ENCODE peak calls at places on chromosome 5, in four cellular contexts. One of them, this sample, is unnamed.

GRCh38 chr5:96509721-96510383 is 76.8 kb upstream of the PCSK1 start:
- DNase-seq in uterus: no peak
- DNase-seq in endothelial cell: no peak
- DNase-seq in fibroblast of mammary gland: peak
- DNase-seq in this sample: no peak

GRCh38 chr5:138148811-138149210 is 9.6 kb upstream of the NME5 start:
- DNase-seq in endothelial cell: no peak
- DNase-seq in fibroblast of mammary gland: peak
- DNase-seq in uterus: no peak
- DNase-seq in this sample: no peak

GRCh38 chr5:39547548-39548154 is 122.9 kb upstream of the DAB2 start:
- DNase-seq in fibroblast of mammary gland: peak
- DNase-seq in endothelial cell: peak
- DNase-seq in uterus: peak
- DNase-seq in this sample: peak

GRCh38 chr5:39331993-39332392 is 32.3 kb downstream of the C9 start:
- DNase-seq in uterus: no peak
- DNase-seq in fibroblast of mammary gland: peak
- DNase-seq in endothelial cell: no peak
- DNase-seq in this sample: no peak

GRCh38 chr5:138930371-138931097 is 55.4 kb upstream of the LRRTM2 start:
- DNase-seq in endothelial cell: no peak
- DNase-seq in fibroblast of mammary gland: no peak
- DNase-seq in uterus: no peak
- DNase-seq in this sample: no peak

GRCh38 chr5:116814656-116815055 is 240.0 kb upstream of the SEMA6A start:
- DNase-seq in fibroblast of mammary gland: no peak
- DNase-seq in uterus: no peak
- DNase-seq in endothelial cell: no peak
- DNase-seq in this sample: no peak

GRCh38 chr5:151085517-151086031 is 4.7 kb upstream of the TNIP1 start:
- DNase-seq in uterus: peak
- DNase-seq in fibroblast of mammary gland: peak
- DNase-seq in endothelial cell: no peak
- DNase-seq in this sample: no peak

GRCh38 chr5:60687927-60688720 is 11.8 kb downstream of the DEPDC1B start:
- DNase-seq in uterus: no peak
- DNase-seq in endothelial cell: no peak
- DNase-seq in fibroblast of mammary gland: peak
- DNase-seq in this sample: no peak

GRCh38 chr5:168851902-168852321 is 272.7 kb upstream of the PANK3 start:
- DNase-seq in uterus: no peak
- DNase-seq in fibroblast of mammary gland: peak
- DNase-seq in endothelial cell: no peak
- DNase-seq in this sample: no peak

GRCh38 chr5:107389130-107389553 is 281.6 kb downstream of the EFNA5 start:
- DNase-seq in uterus: no peak
- DNase-seq in fibroblast of mammary gland: peak
- DNase-seq in endothelial cell: no peak
- DNase-seq in this sample: no peak

GRCh38 chr5:54611290-54611951 is 93.9 kb downstream of the SNX18 start:
- DNase-seq in fibroblast of mammary gland: no peak
- DNase-seq in uterus: no peak
- DNase-seq in endothelial cell: no peak
- DNase-seq in this sample: no peak

GRCh38 chr5:179271301-179271650 is 74.0 kb downstream of the ADAMTS2 start:
- DNase-seq in endothelial cell: no peak
- DNase-seq in uterus: no peak
- DNase-seq in fibroblast of mammary gland: no peak
- DNase-seq in this sample: no peak

GRCh38 chr5:125775896-125776295 is 647.3 kb upstream of the GRAMD2B start:
- DNase-seq in uterus: no peak
- DNase-seq in endothelial cell: no peak
- DNase-seq in fibroblast of mammary gland: no peak
- DNase-seq in this sample: no peak

GRCh38 chr5:120326651-120327050 is 137.4 kb upstream of the PRR16 start:
- DNase-seq in endothelial cell: no peak
- DNase-seq in fibroblast of mammary gland: peak
- DNase-seq in uterus: no peak
- DNase-seq in this sample: no peak

GRCh38 chr5:40675396-40676133 is 4.2 kb upstream of the PTGER4 start:
- DNase-seq in fibroblast of mammary gland: no peak
- DNase-seq in uterus: no peak
- DNase-seq in endothelial cell: no peak
- DNase-seq in this sample: no peak

GRCh38 chr5:135211791-135212190 is 177.8 kb upstream of the PITX1 start:
- DNase-seq in uterus: no peak
- DNase-seq in endothelial cell: no peak
- DNase-seq in fibroblast of mammary gland: no peak
- DNase-seq in this sample: no peak

GRCh38 chr5:129945031-129945430 is 40.8 kb downstream of the CHSY3 start:
- DNase-seq in endothelial cell: no peak
- DNase-seq in fibroblast of mammary gland: peak
- DNase-seq in uterus: no peak
- DNase-seq in this sample: no peak

GRCh38 chr5:140114341-140115185 is 654 bp downstream of the PURA start:
- DNase-seq in fibroblast of mammary gland: peak
- DNase-seq in uterus: peak
- DNase-seq in endothelial cell: peak
- DNase-seq in this sample: peak

GRCh38 chr5:71757590-71758543 is 38.8 kb downstream of the CARTPT start:
- DNase-seq in fibroblast of mammary gland: peak
- DNase-seq in endothelial cell: peak
- DNase-seq in uterus: peak
- DNase-seq in this sample: peak

GRCh38 chr5:124602925-124603650 is 143.4 kb downstream of the ZNF608 start:
- DNase-seq in endothelial cell: no peak
- DNase-seq in fibroblast of mammary gland: no peak
- DNase-seq in uterus: no peak
- DNase-seq in this sample: no peak

GRCh38 chr5:94893404-94894145 is 275.1 kb downstream of the SLF1 start:
- DNase-seq in uterus: no peak
- DNase-seq in endothelial cell: no peak
- DNase-seq in fibroblast of mammary gland: peak
- DNase-seq in this sample: no peak

GRCh38 chr5:159911349-159911748 is 4.9 kb upstream of the ADRA1B start:
- DNase-seq in uterus: no peak
- DNase-seq in fibroblast of mammary gland: no peak
- DNase-seq in endothelial cell: no peak
- DNase-seq in this sample: peak

GRCh38 chr5:159286420-159287035 is 23.4 kb downstream of the UBLCP1 start:
- DNase-seq in endothelial cell: no peak
- DNase-seq in uterus: no peak
- DNase-seq in fibroblast of mammary gland: peak
- DNase-seq in this sample: no peak

GRCh38 chr5:93503598-93504067 is 77.4 kb downstream of the NR2F1-AS1 start:
- DNase-seq in fibroblast of mammary gland: peak
- DNase-seq in uterus: no peak
- DNase-seq in endothelial cell: no peak
- DNase-seq in this sample: no peak

GRCh38 chr5:162128117-162128516 is 60.5 kb downstream of the GABRG2 start:
- DNase-seq in endothelial cell: no peak
- DNase-seq in fibroblast of mammary gland: no peak
- DNase-seq in uterus: no peak
- DNase-seq in this sample: no peak

GRCh38 chr5:153573326-153574033 is 83.0 kb downstream of the GRIA1 start:
- DNase-seq in endothelial cell: no peak
- DNase-seq in fibroblast of mammary gland: peak
- DNase-seq in uterus: no peak
- DNase-seq in this sample: no peak

GRCh38 chr5:144202072-144202471 is 31.4 kb downstream of the KCTD16 start:
- DNase-seq in endothelial cell: no peak
- DNase-seq in fibroblast of mammary gland: no peak
- DNase-seq in uterus: no peak
- DNase-seq in this sample: no peak

GRCh38 chr5:6712136-6712581 is 1.1 kb upstream of the TENT4A start:
- DNase-seq in fibroblast of mammary gland: peak
- DNase-seq in uterus: peak
- DNase-seq in endothelial cell: peak
- DNase-seq in this sample: peak

GRCh38 chr5:61882901-61883500 is 423.0 kb upstream of the KIF2A start:
- DNase-seq in endothelial cell: no peak
- DNase-seq in uterus: no peak
- DNase-seq in fibroblast of mammary gland: no peak
- DNase-seq in this sample: no peak

GRCh38 chr5:180684623-180685161 is 35.3 kb upstream of the FLT4 start:
- DNase-seq in uterus: no peak
- DNase-seq in endothelial cell: no peak
- DNase-seq in fibroblast of mammary gland: no peak
- DNase-seq in this sample: no peak

GRCh38 chr5:145557345-145557744 is 277.8 kb downstream of the PRELID2 start:
- DNase-seq in uterus: no peak
- DNase-seq in fibroblast of mammary gland: no peak
- DNase-seq in endothelial cell: no peak
- DNase-seq in this sample: no peak

GRCh38 chr5:128693779-128694178 is 155.7 kb upstream of the FBN2 start:
- DNase-seq in uterus: no peak
- DNase-seq in fibroblast of mammary gland: peak
- DNase-seq in endothelial cell: no peak
- DNase-seq in this sample: no peak

GRCh38 chr5:128701301-128701700 is 163.3 kb upstream of the FBN2 start:
- DNase-seq in fibroblast of mammary gland: no peak
- DNase-seq in endothelial cell: no peak
- DNase-seq in uterus: no peak
- DNase-seq in this sample: no peak

DNA sequence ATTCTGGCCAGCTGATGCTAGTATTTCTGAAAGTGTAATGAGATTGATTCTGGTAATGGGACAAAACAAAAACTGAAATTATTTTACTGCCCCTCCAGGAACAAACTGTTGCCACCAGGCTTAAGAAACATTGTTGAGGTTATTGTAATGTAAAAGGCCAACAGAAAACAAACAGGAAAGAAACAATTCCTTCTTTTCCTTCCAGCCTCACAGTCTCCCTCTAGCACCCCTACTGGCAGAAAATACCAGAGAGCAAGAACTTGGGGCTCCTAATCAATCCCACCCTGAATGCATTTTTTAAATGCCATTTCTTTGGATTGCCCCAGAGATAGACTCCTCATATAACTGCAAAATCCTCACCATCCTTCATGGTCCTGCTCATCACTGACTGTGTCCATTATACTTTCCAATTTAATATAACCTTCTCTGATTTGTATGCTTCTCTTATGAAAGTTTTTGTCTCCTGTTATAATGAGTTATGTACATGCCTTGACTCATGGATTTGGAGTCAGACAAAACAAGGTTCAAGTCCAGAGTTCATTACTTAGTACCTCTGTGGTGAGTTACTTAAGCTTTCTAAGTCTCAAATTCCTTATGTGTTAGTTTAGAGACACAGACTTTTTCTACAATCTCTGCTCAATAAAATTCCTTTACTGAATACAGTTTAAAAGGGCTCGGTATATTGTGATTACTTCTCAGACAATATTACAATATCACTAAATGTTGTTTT is 157.9 kb upstream of the FBN2 start:
- DNase-seq in endothelial cell: peak
- DNase-seq in fibroblast of mammary gland: peak
- DNase-seq in uterus: no peak
- DNase-seq in this sample: no peak
- TF ChIP-seq CTCF in endothelial cell: peak
- TF ChIP-seq CTCF in fibroblast of mammary gland: peak
- TF ChIP-seq CTCF in uterus: no peak
- TF ChIP-seq CTCF in this sample: peak

DNA sequence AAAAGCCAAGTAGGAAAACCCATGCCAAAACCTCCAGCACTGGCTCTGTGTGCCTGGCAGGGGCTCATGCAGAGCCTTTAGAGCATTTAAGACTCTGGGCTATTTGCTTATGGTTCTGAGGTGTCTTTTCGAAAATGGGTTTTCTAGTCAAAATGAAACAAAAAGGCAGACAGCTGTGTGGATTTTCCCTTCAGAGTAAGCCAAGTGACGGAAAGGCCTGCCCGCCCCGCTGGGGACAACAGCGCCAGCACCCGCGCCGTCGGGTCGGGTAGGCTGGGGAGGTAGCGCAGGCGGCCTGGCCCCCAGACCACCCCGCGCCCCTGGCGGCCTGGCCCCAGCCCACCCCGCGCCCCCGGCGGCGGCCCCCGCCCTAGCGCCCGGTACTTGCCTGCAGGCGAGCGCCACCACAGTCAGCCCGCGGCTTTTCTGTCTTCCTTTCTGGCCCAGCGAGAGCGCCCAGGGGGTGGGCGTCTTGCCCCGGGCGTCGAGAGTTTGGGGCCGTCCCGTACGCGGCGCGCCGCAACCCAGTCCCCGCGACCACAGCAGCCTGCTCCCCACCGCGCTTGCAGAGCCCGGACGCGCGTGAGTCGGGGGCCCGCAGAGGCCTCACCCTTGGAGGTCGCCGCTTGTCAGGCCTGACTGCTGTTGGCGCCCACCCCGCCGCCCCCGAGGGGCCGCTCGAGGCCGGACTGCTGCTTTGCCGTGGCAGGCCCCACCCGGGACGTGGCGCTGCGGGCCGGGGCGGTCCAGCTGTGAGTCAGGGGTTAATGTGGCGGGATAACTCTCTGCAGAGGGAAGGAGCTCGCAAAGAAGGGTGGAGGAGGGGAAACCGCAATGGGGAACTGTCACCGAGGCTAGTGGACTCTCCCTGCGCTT is at the start of gene TICAM2:
- DNase-seq in uterus: peak
- DNase-seq in fibroblast of mammary gland: peak
- DNase-seq in endothelial cell: peak
- DNase-seq in this sample: peak
- TF ChIP-seq CTCF in uterus: peak
- TF ChIP-seq CTCF in fibroblast of mammary gland: no peak
- TF ChIP-seq CTCF in endothelial cell: peak
- TF ChIP-seq CTCF in this sample: peak

GRCh38 chr5:32709789-32710334 is 1.3 kb upstream of the NPR3 start:
- DNase-seq in endothelial cell: peak
- DNase-seq in fibroblast of mammary gland: peak
- DNase-seq in uterus: peak
- DNase-seq in this sample: peak
- TF ChIP-seq CTCF in endothelial cell: peak
- TF ChIP-seq CTCF in fibroblast of mammary gland: peak
- TF ChIP-seq CTCF in uterus: peak
- TF ChIP-seq CTCF in this sample: peak

DNA sequence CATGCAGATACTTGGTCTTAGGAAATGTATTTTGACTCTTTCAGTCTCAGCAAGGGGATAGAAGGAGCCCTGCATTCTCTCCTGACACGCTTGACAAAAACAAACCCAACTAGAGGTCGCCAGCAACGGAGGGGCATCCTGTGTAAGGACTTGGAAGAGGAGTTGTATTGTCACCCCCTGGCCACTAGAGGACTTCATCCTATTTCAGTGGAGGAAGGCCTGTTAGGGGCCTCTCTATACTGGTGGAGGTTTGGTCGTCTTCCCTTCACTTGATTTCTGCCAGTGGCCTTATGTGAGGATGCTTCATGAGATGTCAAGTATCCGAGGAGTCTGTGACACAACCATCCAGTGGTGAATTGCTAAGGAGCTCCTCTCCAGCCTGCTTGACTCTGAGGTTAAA is 122.8 kb upstream of the STC2 start:
- DNase-seq in fibroblast of mammary gland: peak
- DNase-seq in uterus: no peak
- DNase-seq in endothelial cell: peak
- DNase-seq in this sample: peak
- TF ChIP-seq CTCF in fibroblast of mammary gland: peak
- TF ChIP-seq CTCF in uterus: no peak
- TF ChIP-seq CTCF in endothelial cell: peak
- TF ChIP-seq CTCF in this sample: peak